ENCODE peak calls at places on chromosomes 2 and 18, in nine cellular contexts. Q, X, D, H, F, Z, J, S and Y are unnamed samples.

GRCh38 chr2:156110890-156111289 is 221.6 kb downstream of the NR4A2 start:
- DNase-seq in X (peak), H (peak), J (peak), Q (peak), F (peak), D (peak), Z (peak), S (peak), Y (peak)

GRCh38 chr18:49041677-49042570 is 91.2 kb upstream of the SMAD7 start:
- DNase-seq in H (peak), Q (peak), F (peak), S (no peak), Z (peak), J (peak), X (peak), D (peak), Y (peak)

GRCh38 chr2:43196773-43197567 is 29.4 kb downstream of the ZFP36L2 start:
- DNase-seq in S (no peak), Z (no peak), X (peak), D (no peak), J (no peak), F (no peak), Q (no peak), H (no peak), Y (no peak)

GRCh38 chr2:67451086-67451832 is 54.1 kb downstream of the ETAA1 start:
- DNase-seq in X (peak), J (no peak), H (no peak), D (no peak), F (no peak), S (no peak), Z (peak), Q (peak), Y (no peak)

GRCh38 chr18:75221902-75222301 is 11.3 kb downstream of the TSHZ1 start:
- DNase-seq in D (no peak), J (no peak), H (no peak), Q (no peak), S (no peak), X (no peak), F (no peak), Z (no peak), Y (no peak)

GRCh38 chr2:51620830-51621229 is 588.9 kb upstream of the NRXN1 start:
- DNase-seq in F (no peak), Z (peak), H (no peak), J (no peak), S (no peak), D (no peak), X (no peak), Q (no peak), Y (no peak)

GRCh38 chr2:167157523-167157922 is 269.2 kb downstream of the XIRP2 start:
- DNase-seq in Q (no peak), Z (no peak), J (no peak), H (no peak), S (no peak), D (no peak), X (no peak), F (no peak), Y (no peak)

GRCh38 chr2:150485114-150485870 is 2.2 kb downstream of the RND3 start:
- DNase-seq in H (peak), F (no peak), S (peak), Q (peak), Z (peak), D (peak), X (peak), J (peak), Y (no peak)

GRCh38 chr2:173496746-173497145 is 142.1 kb downstream of the CDCA7 start:
- DNase-seq in X (peak), F (no peak), S (no peak), H (no peak), D (no peak), Q (no peak), J (no peak), Z (no peak), Y (no peak)

GRCh38 chr2:241207641-241208040 is 19.2 kb downstream of the ANO7 start:
- DNase-seq in H (no peak), X (no peak), F (no peak), J (no peak), Z (no peak), Q (no peak), S (no peak), D (no peak), Y (no peak)

GRCh38 chr2:241207151-241207550 is 18.7 kb downstream of the ANO7 start:
- DNase-seq in Z (no peak), S (no peak), D (no peak), H (no peak), X (no peak), Q (no peak), J (no peak), F (no peak), Y (no peak)

GRCh38 chr2:241211276-241211675 is 22.8 kb downstream of the ANO7 start:
- DNase-seq in X (no peak), J (no peak), H (peak), Q (no peak), D (no peak), F (peak), Z (no peak), S (no peak), Y (no peak)

GRCh38 chr2:241208058-241208457 is 19.6 kb downstream of the ANO7 start:
- DNase-seq in X (no peak), Q (no peak), F (no peak), D (no peak), J (no peak), Z (no peak), H (no peak), S (no peak), Y (no peak)

GRCh38 chr2:241209271-241209670 is 20.8 kb downstream of the ANO7 start:
- DNase-seq in Z (no peak), X (no peak), F (no peak), Q (no peak), J (no peak), D (no peak), H (no peak), S (no peak), Y (no peak)
- TF ChIP-seq EZH2phosphoT487 in Z (no peak), X (no peak), F (no peak), Q (no peak), J (no peak), D (no peak), H (no peak), S (no peak), Y (no peak)

GRCh38 chr2:171706152-171706803 is 19.0 kb downstream of the DYNC1I2 start:
- DNase-seq in D (peak), X (peak), S (peak), H (peak), F (peak), Q (peak), J (no peak), Z (peak), Y (no peak)
- TF ChIP-seq EZH2phosphoT487 in D (no peak), X (no peak), S (no peak), H (no peak), F (no peak), Q (no peak), J (no peak), Z (no peak), Y (no peak)

GRCh38 chr2:57934659-57935058 is 111.9 kb upstream of the VRK2 start:
- DNase-seq in J (no peak), Z (peak), D (no peak), S (no peak), Q (no peak), X (no peak), H (no peak), F (no peak), Y (no peak)

GRCh38 chr2:57943271-57943670 is 103.3 kb upstream of the VRK2 start:
- DNase-seq in Q (peak), X (peak), F (no peak), H (no peak), D (no peak), S (no peak), Z (peak), J (peak), Y (no peak)

GRCh38 chr2:57941826-57942225 is 104.8 kb upstream of the VRK2 start:
- DNase-seq in S (no peak), Z (no peak), H (no peak), D (no peak), F (no peak), J (no peak), X (no peak), Q (no peak), Y (no peak)

GRCh38 chr2:57936216-57936615 is 110.4 kb upstream of the VRK2 start:
- DNase-seq in H (no peak), Z (no peak), S (no peak), Q (no peak), J (no peak), F (no peak), X (peak), D (no peak), Y (no peak)

DNA sequence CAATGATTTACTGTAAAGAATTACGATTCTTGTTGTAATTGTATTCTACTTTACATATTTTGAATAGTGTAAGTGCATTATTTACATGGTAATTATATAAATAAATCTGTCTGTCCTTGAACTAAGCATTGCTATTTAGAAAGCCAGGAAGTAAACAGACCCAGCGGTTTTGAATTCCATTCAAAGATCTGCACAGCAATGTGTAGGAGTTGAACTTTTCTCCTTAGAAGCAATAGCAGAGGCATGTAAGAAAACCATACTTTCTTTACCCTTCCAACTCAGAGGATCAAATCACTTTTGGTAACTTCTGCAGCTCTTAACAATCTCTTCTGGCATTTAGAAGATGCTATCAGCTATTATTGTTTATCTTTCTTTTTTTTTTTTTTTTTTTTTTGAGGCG is 109.2 kb upstream of the VRK2 start:
- DNase-seq in D (no peak), X (peak), Q (no peak), F (no peak), H (no peak), S (no peak), J (no peak), Z (no peak), Y (no peak)
- TF ChIP-seq EZH2phosphoT487 in D (no peak), X (no peak), Q (no peak), F (no peak), H (no peak), S (no peak), J (no peak), Z (no peak), Y (no peak)

GRCh38 chr2:227781841-227782240 is 31.8 kb upstream of the CCL20 start:
- DNase-seq in F (no peak), J (no peak), X (no peak), D (no peak), Q (no peak), S (no peak), Z (no peak), H (no peak), Y (no peak)
- TF ChIP-seq EZH2phosphoT487 in F (no peak), J (no peak), X (no peak), D (no peak), Q (no peak), S (no peak), Z (no peak), H (no peak), Y (no peak)

GRCh38 chr2:138132108-138132507 is 167.8 kb downstream of the HNMT start:
- DNase-seq in J (no peak), Z (no peak), H (no peak), X (no peak), S (no peak), Q (no peak), D (no peak), F (no peak), Y (no peak)

GRCh38 chr2:138137949-138138348 is 173.7 kb downstream of the HNMT start:
- DNase-seq in X (no peak), S (no peak), Q (no peak), D (no peak), Z (no peak), H (no peak), F (no peak), J (no peak), Y (no peak)
- TF ChIP-seq EZH2phosphoT487 in X (no peak), S (no peak), Q (no peak), D (no peak), Z (no peak), H (no peak), F (no peak), J (no peak), Y (no peak)

GRCh38 chr18:51069885-51070284 is 39.9 kb downstream of the SMAD4 start:
- DNase-seq in Q (no peak), J (no peak), S (no peak), H (no peak), Z (no peak), X (peak), F (no peak), D (no peak), Y (no peak)

GRCh38 chr18:51072586-51073303 is 42.7 kb downstream of the SMAD4 start:
- DNase-seq in F (no peak), Q (no peak), H (no peak), X (no peak), Z (no peak), J (no peak), S (no peak), D (no peak), Y (no peak)

GRCh38 chr18:51068111-51068510 is 38.1 kb downstream of the SMAD4 start:
- DNase-seq in S (no peak), X (peak), J (no peak), Z (peak), F (no peak), H (no peak), D (no peak), Q (no peak), Y (no peak)

GRCh38 chr18:51074605-51075004 is 44.6 kb downstream of the SMAD4 start:
- DNase-seq in Z (no peak), F (peak), X (no peak), D (no peak), J (no peak), S (no peak), Q (no peak), H (no peak), Y (no peak)

DNA sequence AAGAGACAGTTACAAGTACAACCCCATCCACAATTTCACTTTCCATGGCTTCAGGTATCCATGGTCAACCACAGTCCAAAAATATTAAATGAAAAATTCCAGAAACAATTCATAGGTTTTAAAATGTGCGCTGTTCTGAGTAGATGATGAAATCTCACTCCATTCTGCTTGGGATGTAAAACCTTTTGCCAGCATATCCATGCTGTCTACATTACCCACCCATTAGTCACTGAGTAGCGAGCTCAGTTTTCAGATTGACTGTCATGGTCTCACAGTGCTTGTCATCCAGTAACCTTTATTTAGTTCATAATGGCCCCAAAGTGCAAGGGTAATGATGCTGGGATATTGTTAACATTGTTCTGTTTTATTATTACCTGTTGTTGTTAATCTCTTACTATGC is 40.5 kb downstream of the SMAD4 start:
- DNase-seq in Z (peak), J (no peak), X (peak), S (no peak), H (no peak), D (no peak), Q (no peak), F (no peak), Y (no peak)
- TF ChIP-seq EZH2phosphoT487 in Z (no peak), J (no peak), X (no peak), S (no peak), H (no peak), D (no peak), Q (no peak), F (no peak), Y (no peak)